ENCODE peak calls at places on chromosomes 13 and 19, in nine cellular contexts. E, J, H, Z, R, Y, T, K and L are unnamed samples.

GRCh38 chr13:21061077-21061945 is at the start of gene LATS2:
- DNase-seq in J (peak), E (peak), Y (peak), Z (peak), H (peak), T (peak), R (peak), K (no peak), L (peak)

GRCh38 chr13:67014399-67014798 is 215.7 kb downstream of the PCDH9 start:
- DNase-seq in Y (no peak), Z (no peak), H (no peak), T (no peak), J (no peak), E (no peak), R (no peak), K (no peak), L (no peak)

GRCh38 chr19:9823816-9824215 is 3.9 kb upstream of the UBL5 start:
- DNase-seq in Y (no peak), E (no peak), R (no peak), H (no peak), Z (no peak), K (no peak), T (no peak), J (no peak), L (no peak)

GRCh38 chr13:79646880-79647279 is 165.9 kb downstream of the NDFIP2 start:
- DNase-seq in Z (no peak), Y (no peak), R (no peak), H (no peak), J (no peak), K (no peak), E (no peak), T (no peak), L (no peak)

GRCh38 chr13:19864339-19865309 is 1.2 kb upstream of the ZMYM5 start:
- DNase-seq in T (peak), H (peak), Y (peak), R (peak), Z (peak), K (peak), E (peak), J (peak), L (peak)

GRCh38 chr13:79912403-79912802 is 428.5 kb downstream of the SPRY2 start:
- DNase-seq in J (no peak), K (no peak), Y (no peak), E (no peak), T (no peak), H (peak), R (no peak), Z (no peak), L (no peak)

GRCh38 chr13:113245858-113246791 is 36.7 kb downstream of the CUL4A start:
- DNase-seq in T (peak), H (no peak), K (no peak), R (no peak), E (no peak), Y (no peak), Z (no peak), J (no peak), L (no peak)

GRCh38 chr13:78317030-78317429 is 286.3 kb downstream of the POU4F1 start:
- DNase-seq in H (no peak), Z (no peak), R (no peak), T (peak), E (no peak), Y (no peak), K (peak), J (no peak), L (no peak)

GRCh38 chr13:48858122-48858521 is 117.6 kb upstream of the FNDC3A start:
- DNase-seq in T (no peak), Y (no peak), Z (no peak), R (no peak), H (no peak), J (no peak), K (no peak), E (no peak), L (no peak)

GRCh38 chr13:113628291-113629270 is 29.4 kb downstream of the ATP4B start:
- DNase-seq in J (no peak), K (no peak), Y (no peak), H (no peak), Z (no peak), T (no peak), E (no peak), R (no peak), L (no peak)

GRCh38 chr19:37217533-37217854 is 520 bp upstream of the ZNF383 start:
- DNase-seq in R (no peak), J (no peak), E (no peak), Z (no peak), T (no peak), Y (no peak), H (no peak), K (no peak), L (peak)

GRCh38 chr19:54729416-54730188 is 5.4 kb downstream of the KIR3DL3 start:
- DNase-seq in Y (no peak), T (no peak), K (no peak), R (no peak), Z (no peak), E (no peak), H (no peak), J (no peak), L (no peak)

GRCh38 chr19:29939628-29940027 is 2.4 kb upstream of the URI1 start:
- DNase-seq in H (no peak), R (no peak), Z (no peak), J (no peak), T (no peak), K (no peak), E (no peak), Y (no peak), L (no peak)

GRCh38 chr19:42576241-42576640 is 18.5 kb downstream of the CEACAM8 start:
- DNase-seq in K (no peak), E (no peak), T (no peak), Z (no peak), H (no peak), Y (no peak), R (no peak), J (no peak), L (no peak)

GRCh38 chr13:48038763-48039162 is 1.2 kb downstream of the NUDT15 start:
- DNase-seq in J (no peak), K (no peak), Y (peak), R (no peak), Z (no peak), E (no peak), T (no peak), H (no peak), L (peak)

GRCh38 chr19:35346193-35347052 is 1.3 kb upstream of the FFAR1 start:
- DNase-seq in K (no peak), Y (peak), T (no peak), E (peak), Z (peak), R (no peak), H (no peak), J (peak), L (peak)

GRCh38 chr13:61406275-61406674 is 9.4 kb downstream of the PCDH20 start:
- DNase-seq in Y (no peak), K (no peak), Z (no peak), R (no peak), E (no peak), H (no peak), J (no peak), T (no peak), L (no peak)

GRCh38 chr13:106911020-106911419 is 343.1 kb upstream of the ARGLU1 start:
- DNase-seq in E (no peak), R (no peak), K (no peak), Z (no peak), J (no peak), H (no peak), T (no peak), Y (no peak), L (no peak)

GRCh38 chr13:23715762-23716235 is 145.6 kb downstream of the TNFRSF19 start:
- DNase-seq in J (no peak), Z (no peak), Y (no peak), T (no peak), K (no peak), E (no peak), R (no peak), H (no peak), L (peak)

GRCh38 chr13:43473437-43473836 is 313.3 kb downstream of the ENOX1 start:
- DNase-seq in H (peak), Z (no peak), E (no peak), T (peak), Y (no peak), J (no peak), K (no peak), R (no peak), L (no peak)

GRCh38 chr19:4094291-4094690 is 27.6 kb upstream of the ZBTB7A start:
- DNase-seq in T (no peak), Z (no peak), K (no peak), R (no peak), E (peak), Y (no peak), H (no peak), J (no peak), L (no peak)

GRCh38 chr13:26929971-26930730 is 169.6 kb upstream of the GPR12 start:
- DNase-seq in Z (peak), J (peak), E (no peak), R (peak), Y (peak), T (peak), H (peak), K (peak), L (peak)

GRCh38 chr13:91347996-91348905 is 764 bp downstream of the MIR17HG start:
- DNase-seq in Y (peak), T (peak), R (peak), K (peak), H (peak), J (peak), E (peak), Z (peak), L (peak)

GRCh38 chr13:94188173-94188869 is 291.2 kb downstream of the DCT start:
- DNase-seq in H (no peak), J (no peak), R (no peak), K (no peak), T (no peak), Z (no peak), Y (no peak), E (no peak), L (no peak)

GRCh38 chr13:85588359-85588758 is 210.9 kb downstream of the SLITRK6 start:
- DNase-seq in Y (no peak), Z (no peak), H (no peak), E (no peak), J (no peak), K (no peak), R (no peak), T (no peak), L (no peak)

GRCh38 chr13:99403458-99403971 is 96.3 kb upstream of the GPR183 start:
- DNase-seq in T (no peak), K (no peak), H (no peak), Y (no peak), R (no peak), J (no peak), E (peak), Z (no peak), L (no peak)